ENCODE peak calls at places on chromosomes 3 and 15, in six cellular contexts. T, K, O, L, V and E are unnamed samples.

GRCh38 chr3:99879275-99879674 is 61.6 kb downstream of the CMSS1 start:
- DNase-seq in O (no peak), L (no peak), T (no peak), K (no peak), V (no peak), E (no peak)

GRCh38 chr15:92365079-92365478 is 28.6 kb upstream of the ST8SIA2 start:
- DNase-seq in K (no peak), O (no peak), L (no peak), T (no peak), V (no peak), E (no peak)

GRCh38 chr3:9649791-9650521 is 651 bp downstream of the MTMR14 start:
- DNase-seq in V (no peak), K (no peak), O (no peak), T (peak), L (no peak), E (no peak)

GRCh38 chr15:57969355-57969754 is 96.2 kb downstream of the ALDH1A2 start:
- DNase-seq in K (no peak), L (no peak), V (no peak), O (no peak), T (peak), E (no peak)

GRCh38 chr3:40930131-40930538 is 269.2 kb upstream of the CTNNB1 start:
- DNase-seq in T (no peak), V (no peak), L (no peak), O (no peak), K (no peak), E (no peak)

GRCh38 chr15:35557544-35557943 is 11.6 kb upstream of the DPH6 start:
- DNase-seq in V (no peak), L (no peak), T (no peak), O (peak), K (no peak), E (peak)

GRCh38 chr3:33980252-33980651 is 181.8 kb downstream of the PDCD6IP start:
- DNase-seq in T (no peak), K (peak), L (no peak), V (no peak), O (peak), E (no peak)

GRCh38 chr3:114093596-114093995 is 37.1 kb downstream of the QTRT2 start:
- DNase-seq in T (no peak), O (peak), K (no peak), L (no peak), V (no peak), E (peak)

GRCh38 chr3:194423317-194423716 is 24.3 kb upstream of the GP5 start:
- DNase-seq in K (no peak), L (no peak), T (no peak), O (no peak), V (no peak), E (no peak)

GRCh38 chr3:116179091-116179490 is 266.2 kb downstream of the LSAMP start:
- DNase-seq in O (peak), L (no peak), K (no peak), T (no peak), V (no peak), E (peak)

GRCh38 chr3:94036909-94037507 is 8.6 kb upstream of the STX19 start:
- DNase-seq in L (no peak), V (no peak), O (peak), T (no peak), K (no peak), E (no peak)

GRCh38 chr15:77907824-77908751 is 169.4 kb downstream of the TBC1D2B start:
- DNase-seq in V (no peak), T (peak), K (no peak), L (no peak), O (no peak), E (no peak)

GRCh38 chr3:49723301-49723630 is 485 bp downstream of the GMPPB start:
- DNase-seq in K (no peak), L (no peak), V (peak), T (peak), O (no peak), E (no peak)

GRCh38 chr15:82139823-82140268 is 94.0 kb upstream of the MEX3B start:
- DNase-seq in T (no peak), V (no peak), K (peak), L (no peak), O (no peak), E (no peak)

GRCh38 chr15:54046093-54046492 is 67.9 kb downstream of the UNC13C start:
- DNase-seq in O (no peak), K (no peak), V (no peak), L (no peak), T (no peak), E (no peak)

GRCh38 chr3:48086736-48087470 is 70.7 kb upstream of the MAP4 start:
- DNase-seq in T (no peak), O (peak), L (no peak), V (no peak), K (no peak), E (no peak)

GRCh38 chr3:73633916-73634344 is 9.2 kb upstream of the PDZRN3 start:
- DNase-seq in V (no peak), O (no peak), T (no peak), L (no peak), K (no peak), E (no peak)

GRCh38 chr3:63576826-63577225 is 75.6 kb upstream of the SNTN start:
- DNase-seq in L (no peak), K (no peak), T (no peak), V (no peak), O (no peak), E (no peak)

GRCh38 chr3:99929409-99930139 is 111.9 kb downstream of the CMSS1 start:
- DNase-seq in L (no peak), K (no peak), T (no peak), V (peak), O (peak), E (no peak)

GRCh38 chr3:55647086-55647485 is 160.0 kb upstream of the WNT5A start:
- DNase-seq in K (no peak), O (no peak), T (no peak), L (no peak), V (no peak), E (no peak)

GRCh38 chr15:51403072-51403878 is 61.8 kb downstream of the GLDN start:
- DNase-seq in K (peak), T (no peak), V (no peak), O (no peak), L (no peak), E (peak)

GRCh38 chr15:79897380-79897678 is 515 bp upstream of the MTHFS start:
- DNase-seq in V (no peak), K (peak), T (no peak), O (no peak), L (no peak), E (no peak)

GRCh38 chr3:108493862-108494261 is 16.5 kb downstream of the MYH15 start:
- DNase-seq in O (no peak), V (no peak), L (no peak), T (peak), K (no peak), E (no peak)

GRCh38 chr3:9600597-9600996 is 47.0 kb upstream of the LHFPL4 start:
- DNase-seq in V (no peak), O (no peak), L (no peak), K (no peak), T (peak), E (no peak)

GRCh38 chr15:91412529-91412928 is 312.5 kb downstream of the SV2B start:
- DNase-seq in V (no peak), O (no peak), T (no peak), K (no peak), L (no peak), E (no peak)

GRCh38 chr15:91589360-91589759 is 264.1 kb upstream of the SLCO3A1 start:
- DNase-seq in L (no peak), K (no peak), V (no peak), T (no peak), O (no peak), E (no peak)

GRCh38 chr3:94024385-94024784 is 4.0 kb downstream of the STX19 start:
- DNase-seq in L (no peak), K (no peak), V (no peak), T (no peak), O (no peak), E (no peak)

GRCh38 chr15:70767668-70768067 is 4.3 kb upstream of the UACA start:
- DNase-seq in O (no peak), V (no peak), T (no peak), K (no peak), L (no peak), E (no peak)

GRCh38 chr15:69085325-69086081 is 71.0 kb downstream of the NOX5 start:
- DNase-seq in V (no peak), L (no peak), K (no peak), O (no peak), T (no peak), E (no peak)